ENCODE peak calls at places on chromosomes 2 and 18, in eight cellular contexts. O, R, S, K, A, D, I and U are unnamed samples.
A peak's percentile ranks its signal among the peaks of the same experiment; 100 is the strongest.

GRCh38 chr2:192000196-192000990 is 153.5 kb upstream of the CAVIN2 start:
- DNase-seq in O (no peak), R (no peak), S (no peak), K (no peak), A (no peak), D (no peak), I (no peak), U (no peak)

GRCh38 chr2:127807678-127808353 is 3.2 kb downstream of the WDR33 start:
- DNase-seq in O (no peak), R (no peak), S (no peak), K (no peak), A (no peak), D (no peak), I (no peak), U (no peak)

GRCh38 chr2:222844323-222844722 is 16.5 kb upstream of the ACSL3 start:
- DNase-seq in O (peak; percentile 96), R (no peak), S (no peak), K (no peak), A (no peak), D (no peak), I (no peak), U (no peak)

GRCh38 chr2:73173781-73174180 is 28.6 kb upstream of the NOTO start:
- DNase-seq in O (no peak), R (no peak), S (no peak), K (no peak), A (no peak), D (no peak), I (no peak), U (no peak)

GRCh38 chr2:144518744-144519596 is 949 bp downstream of the ZEB2 start:
- DNase-seq in O (no peak), R (no peak), S (no peak), K (no peak), A (no peak), D (peak; percentile 50), I (no peak), U (no peak)

GRCh38 chr18:45684341-45685115 is 39.5 kb upstream of the SLC14A1 start:
- DNase-seq in O (peak; percentile 78), R (no peak), S (no peak), K (no peak), A (no peak), D (no peak), I (no peak), U (no peak)

GRCh38 chr2:216491757-216492635 is 6.6 kb upstream of the RPL37A start:
- DNase-seq in O (no peak), R (no peak), S (no peak), K (no peak), A (no peak), D (peak; percentile 52), I (no peak), U (no peak)

GRCh38 chr2:41722668-41723369 is 325.0 kb upstream of the PKDCC start:
- DNase-seq in O (peak; percentile 52), R (no peak), S (no peak), K (peak; percentile 3), A (peak; percentile 19), D (no peak), I (peak; percentile 53), U (no peak)

GRCh38 chr2:228771719-228772254 is 499.3 kb downstream of the PID1 start:
- DNase-seq in O (no peak), R (no peak), S (no peak), K (peak; percentile 15), A (no peak), D (no peak), I (no peak), U (no peak)

GRCh38 chr2:241857572-241858121 is 1.0 kb downstream of the PDCD1 start:
- DNase-seq in O (no peak), R (peak; percentile 9), S (peak; percentile 54), K (no peak), A (peak; percentile 15), D (no peak), I (peak; percentile 47), U (no peak)

GRCh38 chr18:44737623-44738022 is 56.9 kb downstream of the SETBP1 start:
- DNase-seq in O (no peak), R (no peak), S (peak; percentile 81), K (no peak), A (peak; percentile 66), D (no peak), I (no peak), U (no peak)

GRCh38 chr2:167140767-167141166 is 252.5 kb downstream of the XIRP2 start:
- DNase-seq in O (peak; percentile 100), R (peak; percentile 44), S (no peak), K (peak; percentile 53), A (no peak), D (no peak), I (no peak), U (no peak)

GRCh38 chr2:162328424-162329157 is 10.1 kb upstream of the IFIH1 start:
- DNase-seq in O (no peak), R (no peak), S (no peak), K (no peak), A (no peak), D (no peak), I (no peak), U (no peak)

GRCh38 chr2:182240862-182241371 is 185.9 kb downstream of the PDE1A start:
- DNase-seq in O (peak; percentile 27), R (peak; percentile 59), S (peak; percentile 65), K (no peak), A (peak; percentile 19), D (no peak), I (no peak), U (no peak)

DNA sequence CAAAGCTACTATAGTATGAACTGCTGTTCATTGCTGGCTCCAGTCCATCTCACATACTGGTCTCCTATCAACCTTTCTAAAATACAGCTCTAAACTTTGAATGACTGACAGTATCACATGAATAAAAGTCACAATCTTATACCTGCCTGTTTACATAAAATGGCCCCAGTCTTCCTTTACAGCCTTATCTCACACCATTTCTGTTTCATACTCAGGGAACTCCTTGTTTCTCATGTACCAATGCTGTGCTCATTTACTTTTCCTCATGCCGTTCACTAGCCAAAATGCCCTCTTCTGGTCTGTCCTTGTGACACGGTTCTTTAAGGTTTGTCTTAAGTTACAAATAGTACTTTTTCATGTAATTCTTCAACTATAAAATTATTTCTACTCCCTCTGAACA is 6.2 kb downstream of the ATP5MC3 start:
- DNase-seq in O (no peak), R (no peak), S (no peak), K (no peak), A (no peak), D (no peak), I (no peak), U (no peak)
- TF ChIP-seq POLR2A in O (no peak), R (no peak), S (no peak), K (no peak), A (no peak), D (no peak), I (no peak), U (no peak)

DNA sequence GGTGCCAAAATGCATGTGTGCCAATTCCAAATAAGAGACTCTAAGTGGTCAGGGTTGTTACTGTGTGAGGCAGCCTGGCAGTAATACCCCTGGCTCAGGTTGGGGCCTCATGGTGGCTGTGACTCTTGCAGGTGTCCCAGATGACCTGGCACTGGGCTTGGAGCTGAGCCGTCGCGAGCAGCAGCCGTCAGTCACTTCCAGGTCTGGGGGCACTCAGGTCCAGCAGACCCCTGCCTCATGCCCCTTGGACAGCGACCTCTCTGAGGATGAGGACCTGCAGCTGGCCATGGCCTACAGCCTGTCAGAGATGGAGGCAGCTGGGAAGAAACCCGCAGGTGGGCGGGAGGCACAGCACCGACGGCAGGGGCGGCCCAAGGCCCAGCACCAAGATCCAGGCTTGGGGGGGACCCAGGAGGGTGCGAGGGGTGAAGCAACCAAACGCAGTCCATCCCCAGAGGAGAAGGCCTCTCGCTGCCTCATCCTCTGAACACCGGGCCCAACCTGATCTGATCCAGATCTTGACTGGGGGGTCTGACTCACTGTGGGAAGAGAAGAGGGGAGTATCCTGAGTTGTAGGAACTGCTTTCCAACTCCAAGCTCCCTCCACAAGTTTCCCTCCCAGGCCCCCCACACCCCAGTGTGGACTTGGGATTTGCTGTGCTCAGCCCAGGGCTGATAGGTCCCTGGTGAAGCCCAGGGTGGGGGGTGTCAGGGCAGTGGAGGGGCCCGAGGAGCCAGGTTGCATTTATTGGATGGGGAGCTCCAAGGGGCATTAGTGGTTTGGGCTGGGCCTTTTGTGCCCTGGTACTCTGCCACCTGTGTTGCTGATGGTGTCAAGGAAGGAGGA is 5.6 kb downstream of the DNAJB2 start:
- DNase-seq in O (no peak), R (no peak), S (peak; percentile 57), K (no peak), A (no peak), D (no peak), I (no peak), U (no peak)
- H3K27ac ChIP-seq in O (no peak overlapping the region), R (no peak overlapping the region), S (peak overlapping the region; percentile 14), K (no peak overlapping the region), A (peak overlapping the region; percentile 82), D (no peak overlapping the region), I (peak overlapping the region; percentile 34), U (peak overlapping the region; percentile 86)

DNA sequence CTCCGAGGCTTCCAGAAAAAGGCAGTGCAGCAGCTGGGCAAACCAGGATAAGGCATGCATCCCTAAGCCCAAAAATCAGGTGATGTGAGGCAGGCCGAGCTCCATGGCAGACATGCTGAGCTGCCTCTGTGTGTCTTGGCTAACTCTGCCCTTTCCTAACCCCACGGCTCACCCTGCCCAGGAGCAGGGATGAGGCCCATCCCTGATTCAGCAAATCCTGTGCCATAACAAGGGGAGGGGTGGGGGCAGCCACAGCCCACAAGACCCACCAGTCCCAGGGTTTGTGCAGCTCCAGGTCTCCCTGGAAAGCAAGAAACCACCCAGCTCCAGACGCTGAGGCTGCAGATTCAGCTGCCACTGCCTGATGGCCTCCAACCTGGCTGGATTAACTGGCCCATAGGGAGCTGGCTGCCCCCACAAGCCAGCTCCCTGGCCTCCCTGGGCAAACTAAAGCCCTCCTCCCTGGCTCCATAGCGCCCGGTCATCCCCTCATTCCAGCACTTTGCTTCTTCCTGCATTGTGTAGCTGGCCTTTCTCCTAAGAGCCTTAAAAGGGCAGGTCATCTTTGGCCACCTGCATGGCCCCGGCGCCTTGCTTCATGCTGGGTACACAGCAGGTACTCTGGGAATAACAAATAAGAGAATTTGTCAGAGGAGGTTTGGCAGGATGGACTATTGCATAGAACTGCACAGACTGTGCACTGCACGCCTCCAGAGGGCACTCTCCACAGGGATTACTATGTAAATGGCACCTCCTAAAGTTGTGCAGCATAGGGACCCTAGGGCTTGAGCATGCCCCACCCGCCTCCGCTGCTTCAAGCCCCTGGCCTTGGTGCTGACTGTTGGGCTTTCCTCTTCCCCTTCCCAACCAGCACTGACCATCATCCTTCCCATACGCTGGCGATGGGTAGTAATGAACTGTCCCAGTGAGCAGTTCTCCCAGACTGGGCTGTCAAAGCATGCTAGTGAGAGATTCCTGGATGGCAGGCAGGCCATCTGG is 10.7 kb downstream of the STEAP3 start:
- DNase-seq in O (peak; percentile 27), R (no peak), S (no peak), K (no peak), A (no peak), D (no peak), I (no peak), U (no peak)
- TF ChIP-seq CTCF in O (peak; percentile 40), R (peak; percentile 9), S (no peak), K (no peak), A (no peak), D (peak; percentile 3), I (no peak), U (no peak)

DNA sequence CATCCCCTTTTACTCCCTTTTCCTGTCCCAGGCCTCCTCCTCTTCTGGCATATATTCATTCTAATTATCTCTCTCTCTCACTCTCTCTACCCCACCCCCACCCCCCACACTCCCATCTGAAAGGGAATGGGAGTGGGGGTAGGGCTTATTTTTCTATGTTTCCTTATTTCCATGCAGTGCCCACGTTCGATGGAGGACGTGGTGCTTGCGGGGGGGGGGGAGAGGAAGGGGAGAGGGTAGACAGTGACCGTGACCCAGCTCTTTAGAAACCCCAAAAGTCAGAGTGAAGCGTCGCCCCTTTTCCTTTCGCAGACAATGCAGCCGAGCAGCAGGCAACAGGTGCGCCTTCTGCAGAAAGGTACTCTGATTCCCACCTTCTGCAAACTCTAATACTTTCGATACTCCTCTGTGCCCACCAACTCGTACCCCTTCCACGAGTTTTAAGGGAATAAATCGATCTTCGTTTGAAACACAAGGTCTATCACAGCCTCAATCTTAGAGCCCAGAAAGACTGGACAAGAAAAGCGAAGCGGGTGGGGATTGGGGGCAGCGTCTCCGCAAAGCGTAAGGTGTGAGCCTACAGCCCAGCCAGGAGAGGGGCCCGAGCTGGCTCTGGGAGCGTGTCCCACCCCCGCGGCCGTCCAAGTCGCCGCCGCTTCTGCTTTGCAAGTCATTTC is 891 bp upstream of the NR4A2 start:
- DNase-seq in O (no peak), R (no peak), S (no peak), K (no peak), A (no peak), D (no peak), I (no peak), U (no peak)
- TF ChIP-seq POLR2A in O (no peak), R (no peak), S (no peak), K (no peak), A (no peak), D (no peak), I (no peak), U (no peak)